ENCODE peak calls at places on chromosomes 7 and 10, in four cellular contexts. B is H1, H is K562, K is HepG2. M is an unnamed sample.
A peak's percentile ranks its signal among the peaks of the same experiment; 100 is the strongest.

GRCh38 chr7:95318501-95318900 is 5.8 kb downstream of the PON1 start:
- DNase-seq in B (no peak), H (no peak), K (peak; percentile 68), M (no peak)

GRCh38 chr10:35347088-35347487 is 10.8 kb downstream of the CCNY start:
- DNase-seq in B (no peak), H (no peak), K (no peak), M (no peak)

GRCh38 chr7:118918556-118918955 is 694.1 kb downstream of the ANKRD7 start:
- DNase-seq in B (no peak), H (no peak), K (peak; percentile 15), M (no peak)

GRCh38 chr10:7312179-7312857 is 98.5 kb downstream of the SFMBT2 start:
- DNase-seq in B (no peak), H (no peak), K (no peak), M (no peak)

GRCh38 chr10:122847782-122848604 is 2.3 kb upstream of the CUZD1 start:
- DNase-seq in B (no peak), H (no peak), K (no peak), M (no peak)

GRCh38 chr7:23473848-23474097 is 3.5 kb upstream of the IGF2BP3 start:
- DNase-seq in B (no peak), H (no peak), K (peak; percentile 23), M (no peak)

GRCh38 chr10:93566435-93567276 is at the start of gene FFAR4:
- DNase-seq in B (peak; percentile 77), H (no peak), K (no peak), M (no peak)

GRCh38 chr7:51259766-51260165 is 56.8 kb downstream of the COBL start:
- DNase-seq in B (peak; percentile 6), H (no peak), K (no peak), M (no peak)

GRCh38 chr10:75512534-75512933 is 81.1 kb downstream of the LRMDA start:
- DNase-seq in B (no peak), H (no peak), K (no peak), M (no peak)

GRCh38 chr7:16098585-16099179 is 322.7 kb downstream of the CRPPA start:
- DNase-seq in B (no peak), H (peak; percentile 28), K (no peak), M (no peak)

GRCh38 chr10:24603333-24603732 is 120.4 kb downstream of the ARHGAP21 start:
- DNase-seq in B (no peak), H (no peak), K (no peak), M (no peak)

GRCh38 chr10:7035111-7035761 is 375.6 kb downstream of the SFMBT2 start:
- DNase-seq in B (no peak), H (no peak), K (no peak), M (no peak)

GRCh38 chr7:127135871-127136485 is 116.8 kb downstream of the GRM8 start:
- DNase-seq in B (no peak), H (no peak), K (no peak), M (no peak)

GRCh38 chr10:31133628-31134302 is 102.1 kb upstream of the ZNF438 start:
- DNase-seq in B (peak; percentile 72), H (peak; percentile 92), K (no peak), M (peak; percentile 26)

GRCh38 chr7:98619450-98620321 is 2.6 kb downstream of the NPTX2 start:
- DNase-seq in B (no peak), H (no peak), K (peak; percentile 69), M (no peak)

GRCh38 chr10:101032637-101033201 is 1.7 kb downstream of the SFXN3 start:
- DNase-seq in B (no peak), H (no peak), K (peak; percentile 44), M (no peak)

GRCh38 chr10:126966938-126967337 is 61.7 kb downstream of the DOCK1 start:
- DNase-seq in B (no peak), H (no peak), K (no peak), M (no peak)

GRCh38 chr7:80134536-80135305 is at the start of gene GNAI1:
- DNase-seq in B (peak; percentile 87), H (no peak), K (peak; percentile 27), M (no peak)

GRCh38 chr7:24715661-24716479 is 41.4 kb downstream of the GSDME start:
- DNase-seq in B (peak; percentile 56), H (peak; percentile 54), K (peak; percentile 21), M (peak; percentile 61)

DNA sequence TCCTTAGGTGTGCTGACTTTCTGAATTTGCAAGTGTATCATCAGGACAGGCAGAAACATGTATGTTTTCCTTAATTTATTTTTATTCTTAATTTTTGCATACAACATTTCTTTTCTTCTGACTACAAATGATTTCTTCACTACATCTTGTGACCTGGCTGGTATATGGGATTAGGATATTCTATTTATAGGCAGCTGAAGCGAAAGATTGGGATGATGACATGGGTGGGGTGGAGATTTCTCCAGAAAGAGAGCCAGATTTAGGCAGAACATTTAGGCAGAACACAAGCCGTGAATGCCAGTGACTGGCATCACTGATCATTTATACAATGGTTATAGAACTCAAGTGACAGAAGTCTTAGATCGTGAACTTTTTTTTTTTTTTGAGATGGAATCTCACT is 256.7 kb downstream of the KLF6 start:
- DNase-seq in B (no peak), H (no peak), K (no peak), M (no peak)
- TF ChIP-seq KDM1A in B (no peak), H (no peak), K (no peak), M (no peak)

DNA sequence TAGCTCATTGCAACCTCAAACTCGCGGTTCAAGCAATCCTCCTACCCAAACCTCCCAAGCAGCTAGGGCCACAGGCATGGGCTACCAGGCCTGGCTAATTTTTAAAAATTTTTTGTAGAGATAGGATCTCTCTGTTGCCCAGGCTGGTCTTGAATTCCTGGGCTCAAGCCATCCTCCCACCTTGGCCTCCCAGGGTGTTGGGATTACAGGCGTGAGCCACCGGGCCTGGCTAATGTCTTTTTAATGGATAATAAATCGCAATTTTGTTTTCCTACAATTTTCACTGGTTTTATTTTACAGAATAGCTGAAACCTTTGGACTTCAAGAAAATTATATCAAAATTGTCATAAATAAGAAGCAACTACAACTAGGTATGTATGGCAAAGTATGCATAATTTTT is 10.9 kb downstream of the NUB1 start:
- DNase-seq in B (no peak), H (no peak), K (no peak), M (no peak)
- TF ChIP-seq BRCA1 in B (no peak), H (no peak), K (no peak), M (no peak)

GRCh38 chr7:129436335-129436923 is 2.2 kb downstream of the STRIP2 start:
- DNase-seq in B (no peak), H (no peak), K (no peak), M (no peak)

GRCh38 chr7:129435414-129435829 is 1.2 kb downstream of the STRIP2 start:
- DNase-seq in B (no peak), H (no peak), K (no peak), M (no peak)

GRCh38 chr7:129434172-129434845 is at the start of gene STRIP2:
- DNase-seq in B (peak; percentile 99), H (peak; percentile 99), K (peak; percentile 80), M (peak; percentile 40)

GRCh38 chr7:129433823-129434171 is 435 bp upstream of the STRIP2 start:
- DNase-seq in B (no peak), H (no peak), K (peak; percentile 65), M (no peak)

DNA sequence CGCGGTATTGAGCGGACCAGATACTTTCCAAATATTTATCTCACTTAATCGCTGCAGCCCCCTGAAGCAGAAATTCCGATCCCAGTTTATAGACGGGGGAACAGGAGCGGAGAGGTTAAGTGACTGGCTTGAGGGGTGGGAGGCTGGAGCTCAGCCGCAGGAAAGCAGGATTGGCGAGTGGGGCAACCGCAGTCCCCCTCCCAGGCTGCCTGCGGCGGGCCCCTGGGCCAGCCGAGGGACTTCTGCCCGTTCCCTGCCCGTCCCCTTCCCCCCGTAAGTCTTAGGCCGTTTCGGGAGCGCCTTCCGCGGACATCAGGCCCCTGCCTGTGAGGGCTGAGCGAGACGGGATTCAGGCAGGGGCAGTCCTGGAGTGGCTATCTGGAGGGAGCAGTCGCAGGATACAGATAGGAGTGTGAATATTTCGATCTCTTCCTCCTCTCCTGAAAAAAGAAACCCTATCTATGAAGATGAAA is 650 bp downstream of the STRIP2 start:
- DNase-seq in B (no peak), H (peak; percentile 65), K (peak; percentile 2), M (no peak)
- TF ChIP-seq KDM1A in B (no peak), H (no peak), K (no peak), M (no peak)

GRCh38 chr7:139771001-139771956 is 6.5 kb downstream of the HIPK2 start:
- DNase-seq in B (no peak), H (no peak), K (no peak), M (no peak)

GRCh38 chr7:139773372-139773771 is 4.4 kb downstream of the HIPK2 start:
- DNase-seq in B (no peak), H (no peak), K (no peak), M (no peak)

GRCh38 chr7:139774376-139774775 is 3.4 kb downstream of the HIPK2 start:
- DNase-seq in B (no peak), H (no peak), K (no peak), M (no peak)

GRCh38 chr7:139772115-139772514 is 5.7 kb downstream of the HIPK2 start:
- DNase-seq in B (no peak), H (no peak), K (peak; percentile 65), M (no peak)

GRCh38 chr7:139772837-139773236 is 5.0 kb downstream of the HIPK2 start:
- DNase-seq in B (no peak), H (no peak), K (no peak), M (no peak)
- TF ChIP-seq BRCA1 in B (no peak), H (no peak), K (no peak), M (no peak)

GRCh38 chr10:29922904-29923303 is 136.5 kb downstream of the JCAD start:
- DNase-seq in B (no peak), H (no peak), K (no peak), M (no peak)

GRCh38 chr10:29921071-29921446 is 138.3 kb downstream of the JCAD start:
- DNase-seq in B (no peak), H (no peak), K (no peak), M (no peak)

GRCh38 chr10:29918623-29919400 is 140.6 kb downstream of the JCAD start:
- DNase-seq in B (no peak), H (no peak), K (no peak), M (no peak)

GRCh38 chr10:29922226-29922625 is 137.2 kb downstream of the JCAD start:
- DNase-seq in B (no peak), H (no peak), K (no peak), M (no peak)

GRCh38 chr10:29920408-29921070 is 138.8 kb downstream of the JCAD start:
- DNase-seq in B (no peak), H (no peak), K (no peak), M (no peak)
- TF ChIP-seq KDM1A in B (no peak), H (no peak), K (no peak), M (no peak)

GRCh38 chr7:69625798-69626197 is 27.5 kb downstream of the AUTS2 start:
- DNase-seq in B (no peak), H (no peak), K (no peak), M (no peak)

GRCh38 chr7:69633122-69633892 is 35.0 kb downstream of the AUTS2 start:
- DNase-seq in B (no peak), H (no peak), K (no peak), M (no peak)

GRCh38 chr7:69632280-69632679 is 34.0 kb downstream of the AUTS2 start:
- DNase-seq in B (no peak), H (no peak), K (no peak), M (no peak)

GRCh38 chr7:69631131-69631530 is 32.9 kb downstream of the AUTS2 start:
- DNase-seq in B (no peak), H (no peak), K (no peak), M (no peak)

DNA sequence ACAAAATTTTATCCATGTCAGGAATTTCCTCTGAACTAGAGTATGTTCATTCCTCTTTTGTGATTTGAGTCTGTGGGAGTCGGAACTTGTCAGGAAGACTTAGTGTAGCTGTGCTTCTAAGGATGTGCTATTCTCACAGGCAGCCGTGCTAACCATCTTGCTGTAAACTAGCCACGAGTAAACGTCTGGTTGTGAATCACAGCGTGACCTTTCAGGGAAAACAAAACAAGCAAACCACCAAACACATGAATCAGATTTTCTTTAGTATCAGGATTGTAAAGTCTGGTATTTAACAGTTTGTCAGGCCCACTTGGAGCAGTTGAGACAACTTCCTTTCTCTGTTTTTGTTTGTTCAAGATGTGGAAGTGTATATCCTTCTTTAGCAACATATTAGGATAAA is 32.0 kb downstream of the AUTS2 start:
- DNase-seq in B (no peak), H (no peak), K (no peak), M (no peak)
- TF ChIP-seq BRCA1 in B (no peak), H (no peak), K (no peak), M (no peak)